ENCODE peak calls at places on chromosomes 4 and X, in nine cellular contexts. Z is iPS-NIHi11; I is fibroblast of lung; H is endothelial cell; L is stimulated activated CD4-positive, alpha-beta T cell treated with anti-CD3 and anti-CD28 coated beads, Interleukin-2, amount 100 ng/mL, for 48 hours; K is GM20000; J is Right ventricle myocardium superior; A is astrocyte; C is activated naive CD4-positive, alpha-beta T cell treated with anti-CD3 and anti-CD28 coated beads for 36 hours. O is an unnamed sample.

GRCh38 chr4:13700196-13701140 is 72.9 kb upstream of the BOD1L1 start:
- DNase-seq in K (no peak), C (no peak), H (no peak), J (no peak), A (peak; percentile 87), Z (no peak), L (no peak), I (peak; percentile 86), O (no peak)

GRCh38 chr4:73258668-73259551 is at the start of gene ANKRD17:
- DNase-seq in L (peak; percentile 86), I (peak; percentile 95), C (peak; percentile 93), Z (peak; percentile 88), A (peak; percentile 88), H (peak; percentile 95), J (peak; percentile 96), K (peak; percentile 89), O (peak; percentile 62)

GRCh38 chrX:9757366-9757765 is 8.3 kb downstream of the GPR143 start:
- DNase-seq in K (no peak), J (no peak), A (peak; percentile 8), C (no peak), L (no peak), H (no peak), Z (no peak), I (no peak), O (no peak)

GRCh38 chrX:154457491-154458115 is 478 bp upstream of the PLXNA3 start:
- DNase-seq in J (peak; percentile 54), K (peak; percentile 91), A (no peak), L (peak; percentile 25), Z (peak; percentile 90), I (no peak), H (no peak), C (peak; percentile 40), O (peak; percentile 65)

GRCh38 chrX:21989415-21989814 is 42.7 kb upstream of the PHEX start:
- DNase-seq in I (no peak), K (peak; percentile 5), C (peak; percentile 34), Z (no peak), A (no peak), L (no peak), H (no peak), J (no peak), O (no peak)

GRCh38 chrX:5748751-5749150 is 479.9 kb downstream of the NLGN4X start:
- DNase-seq in A (no peak), J (no peak), H (no peak), K (no peak), C (no peak), Z (no peak), I (no peak), L (no peak), O (no peak)

GRCh38 chr4:140150886-140151699 is 2.9 kb downstream of the MAML3 start:
- DNase-seq in Z (peak; percentile 77), L (no peak), I (peak; percentile 97), H (peak; percentile 87), K (peak; percentile 66), A (peak; percentile 94), C (peak; percentile 45), J (peak; percentile 91), O (peak; percentile 78)

GRCh38 chr4:55547461-55547770 is 707 bp upstream of the CLOCK start:
- DNase-seq in Z (peak; percentile 50), H (no peak), C (no peak), L (no peak), J (peak; percentile 59), A (peak; percentile 47), K (no peak), I (peak; percentile 57), O (no peak)

GRCh38 chr4:176193898-176194297 is 1.5 kb downstream of the SPATA4 start:
- DNase-seq in J (no peak), A (peak; percentile 79), I (peak; percentile 65), Z (no peak), H (no peak), C (peak; percentile 68), L (no peak), K (no peak), O (no peak)

GRCh38 chrX:27964432-27964831 is 16.8 kb downstream of the DCAF8L1 start:
- DNase-seq in I (peak; percentile 0), C (no peak), H (no peak), L (no peak), A (no peak), Z (no peak), J (no peak), K (no peak), O (no peak)

GRCh38 chr4:184193556-184194525 is 23.8 kb downstream of the ENPP6 start:
- DNase-seq in I (no peak), K (no peak), C (no peak), Z (no peak), J (no peak), H (no peak), A (no peak), L (no peak), O (no peak)

GRCh38 chrX:46178763-46179162 is 366.5 kb downstream of the ZNF674 start:
- DNase-seq in J (no peak), Z (no peak), I (no peak), H (no peak), K (no peak), L (no peak), C (no peak), A (peak; percentile 69), O (no peak)

GRCh38 chr4:73606465-73606974 is 13.7 kb downstream of the RASSF6 start:
- DNase-seq in J (no peak), I (no peak), C (no peak), K (peak; percentile 31), Z (no peak), A (no peak), L (no peak), H (no peak), O (no peak)

GRCh38 chr4:99855677-99856076 is 38.5 kb downstream of the LAMTOR3 start:
- DNase-seq in C (peak; percentile 43), L (no peak), K (peak; percentile 34), Z (no peak), J (no peak), I (peak; percentile 21), H (no peak), A (no peak), O (no peak)

O was measured in H1.